ENCODE peak calls at places on chromosomes 12 and 14, in nine cellular contexts. G is CD8-positive, alpha-beta memory T cell; S is activated CD4-positive, alpha-beta T cell treated with anti-CD3 and anti-CD28 coated beads, Interleukin-2, amount 50 U/mL, for 48 hours; M is DMS153; A is left kidney; K is EL; R is left lobe of liver; L is NCI-H2081; H is heart right ventricle. Y is an unnamed sample.

GRCh38 chr14:101972126-101972785 is 7.9 kb downstream of the DYNC1H1 start:
- DNase-seq in G (no peak), S (no peak), M (no peak), A (no peak), K (peak), R (peak), L (no peak), H (peak), Y (peak)

GRCh38 chr12:74454109-74454508 is 83.5 kb upstream of the ATXN7L3B start:
- DNase-seq in G (no peak), S (no peak), M (no peak), A (no peak), K (no peak), R (no peak), L (no peak), H (no peak), Y (no peak)

GRCh38 chr12:53174881-53175491 is 5.5 kb upstream of the ZNF740 start:
- DNase-seq in G (no peak), S (no peak), M (peak), A (no peak), K (peak), R (peak), L (peak), H (no peak), Y (no peak)

GRCh38 chr12:82818276-82819035 is 131.8 kb downstream of the TMTC2 start:
- DNase-seq in G (no peak), S (no peak), M (no peak), A (no peak), K (no peak), R (no peak), L (no peak), H (no peak), Y (no peak)

GRCh38 chr12:47302111-47302597 is 222.4 kb upstream of the AMIGO2 start:
- DNase-seq in G (no peak), S (no peak), M (no peak), A (peak), K (no peak), R (no peak), L (no peak), H (no peak), Y (no peak)

GRCh38 chr12:111409403-111410228 is 3.9 kb downstream of the SH2B3 start:
- DNase-seq in G (no peak), S (no peak), M (no peak), A (peak), K (peak), R (no peak), L (no peak), H (peak), Y (peak)

GRCh38 chr14:32382704-32383103 is 53.6 kb downstream of the AKAP6 start:
- DNase-seq in G (no peak), S (no peak), M (no peak), A (peak), K (peak), R (no peak), L (no peak), H (no peak), Y (peak)

GRCh38 chr14:33647385-33647786 is 303.5 kb downstream of the EGLN3 start:
- DNase-seq in G (no peak), S (no peak), M (no peak), A (no peak), K (peak), R (no peak), L (no peak), H (no peak), Y (no peak)